ENCODE peak calls at places on chromosomes 3 and 15, in eight cellular contexts. R is GM23338, Y is DND-41, M is H1, Q is GM23248, P is HepG2, J is mammary epithelial cell, I is PC-9. L is an unnamed sample. For H3K4me1, the result is how much of the 10 kb centered on the place peaks cover.

GRCh38 chr15:74434260-74434915 is 630 bp upstream of the SEMA7A start:
- DNase-seq in R (no peak), Y (no peak), M (no peak), Q (peak), P (no peak), J (no peak), I (no peak), L (peak)

GRCh38 chr3:160851629-160852210 is 95.7 kb downstream of the PPM1L start:
- DNase-seq in R (peak), Y (no peak), M (no peak), Q (no peak), P (no peak), J (no peak), I (no peak), L (no peak)

GRCh38 chr3:186075931-186076567 is 32.8 kb downstream of the ETV5 start:
- DNase-seq in R (no peak), Y (no peak), M (no peak), Q (no peak), P (no peak), J (peak), I (no peak), L (no peak)

GRCh38 chr3:128786434-128787020 is 60.5 kb downstream of the RAB7A start:
- DNase-seq in R (no peak), Y (no peak), M (no peak), Q (peak), P (no peak), J (no peak), I (no peak), L (peak)

GRCh38 chr3:114668099-114668498 is 374.3 kb downstream of the TIGIT start:
- DNase-seq in R (no peak), Y (no peak), M (no peak), Q (peak), P (no peak), J (no peak), I (no peak), L (peak)

GRCh38 chr3:37458162-37458895 is 283.9 kb upstream of the LRRFIP2 start:
- DNase-seq in R (no peak), Y (no peak), M (no peak), Q (no peak), P (no peak), J (no peak), I (no peak), L (no peak)

GRCh38 chr15:55357774-55358173 is 38.8 kb downstream of the PIGB start:
- DNase-seq in R (no peak), Y (no peak), M (no peak), Q (peak), P (no peak), J (peak), I (peak), L (peak)

GRCh38 chr3:82715091-82715856 is 953.8 kb upstream of the GBE1 start:
- DNase-seq in R (no peak), Y (no peak), M (no peak), Q (no peak), P (no peak), J (no peak), I (no peak), L (no peak)

GRCh38 chr3:177041021-177041729 is 156.1 kb downstream of the TBL1XR1 start:
- DNase-seq in R (no peak), Y (no peak), M (no peak), Q (peak), P (no peak), J (no peak), I (no peak), L (peak)

GRCh38 chr3:195030791-195031321 is 240.1 kb downstream of the XXYLT1 start:
- DNase-seq in R (no peak), Y (no peak), M (no peak), Q (no peak), P (peak), J (peak), I (peak), L (no peak)

GRCh38 chr15:69957175-69957574 is 140.5 kb downstream of the TLE3 start:
- DNase-seq in R (no peak), Y (no peak), M (no peak), Q (no peak), P (no peak), J (no peak), I (no peak), L (no peak)

GRCh38 chr3:164221297-164221696 is 857.0 kb downstream of the SI start:
- DNase-seq in R (no peak), Y (no peak), M (no peak), Q (no peak), P (no peak), J (no peak), I (no peak), L (no peak)

GRCh38 chr15:76359152-76359551 is 22.6 kb downstream of the ISL2 start:
- DNase-seq in R (no peak), Y (no peak), M (no peak), Q (no peak), P (no peak), J (no peak), I (no peak), L (no peak)

GRCh38 chr3:38578081-38578475 is 71.4 kb downstream of the SCN5A start:
- DNase-seq in R (no peak), Y (no peak), M (peak), Q (no peak), P (no peak), J (no peak), I (no peak), L (no peak)

GRCh38 chr3:5479229-5479799 is 291.8 kb downstream of the EDEM1 start:
- DNase-seq in R (no peak), Y (no peak), M (no peak), Q (peak), P (no peak), J (peak), I (no peak), L (no peak)

GRCh38 chr3:152269423-152270144 is 855 bp downstream of the MBNL1 start:
- DNase-seq in R (peak), Y (no peak), M (no peak), Q (peak), P (peak), J (peak), I (peak), L (peak)

GRCh38 chr3:47342156-47342555 is 38.7 kb upstream of the PTPN23 start:
- DNase-seq in R (no peak), Y (no peak), M (no peak), Q (no peak), P (no peak), J (no peak), I (no peak), L (peak)

GRCh38 chr3:139120336-139120971 is 75.8 kb upstream of the PRR23C start:
- DNase-seq in R (no peak), Y (no peak), M (peak), Q (peak), P (no peak), J (peak), I (no peak), L (peak)

GRCh38 chr3:39090922-39091321 is 16.5 kb downstream of the GORASP1 start:
- DNase-seq in R (no peak), Y (no peak), M (peak), Q (no peak), P (no peak), J (peak), I (no peak), L (peak)

DNA sequence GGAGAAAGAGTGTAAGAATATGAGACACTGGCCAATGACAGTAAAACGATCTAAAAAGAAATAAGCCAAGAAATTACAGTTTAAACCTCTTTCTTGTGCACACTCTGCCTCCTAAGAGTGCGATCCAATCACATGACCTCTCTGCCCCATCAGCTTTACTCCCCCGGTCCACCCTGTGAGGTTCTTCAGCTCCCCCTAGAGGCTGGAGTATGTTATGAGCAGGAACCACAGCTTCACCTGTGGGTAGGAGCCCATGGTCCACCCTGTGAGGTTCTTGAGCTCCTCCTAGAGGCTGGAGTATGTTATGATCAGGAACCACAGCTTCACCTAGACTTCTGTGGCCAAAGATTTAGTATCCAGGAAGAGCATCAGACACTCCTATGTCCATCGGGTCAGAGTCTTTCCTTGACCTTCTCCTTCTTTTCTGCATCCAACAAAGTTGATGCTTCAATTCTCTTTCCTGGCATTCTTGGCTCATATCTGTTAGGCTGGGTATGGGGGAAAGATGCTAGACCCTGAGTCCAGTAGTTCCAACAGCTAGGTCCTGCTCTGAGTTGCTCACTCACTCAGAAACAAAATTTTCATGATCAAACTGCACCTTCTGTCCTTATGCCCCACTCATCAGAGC is 164.0 kb downstream of the MINAR1 start:
- DNase-seq in R (peak), Y (peak), M (peak), Q (peak), P (peak), J (peak), I (peak), L (peak)
- TF ChIP-seq EZH2 in R (no peak), Y (no peak), M (no peak), Q (no peak), P (no peak), J (no peak), I (no peak), L (no peak)

GRCh38 chr3:184472723-184473419 is 88.7 kb upstream of the EPHB3 start:
- DNase-seq in R (no peak), Y (no peak), M (no peak), Q (no peak), P (no peak), J (no peak), I (no peak), L (no peak)

GRCh38 chr3:184471439-184471838 is 90.1 kb upstream of the EPHB3 start:
- DNase-seq in R (no peak), Y (no peak), M (no peak), Q (no peak), P (no peak), J (peak), I (no peak), L (no peak)

GRCh38 chr3:184477940-184478339 is 83.6 kb upstream of the EPHB3 start:
- DNase-seq in R (no peak), Y (no peak), M (no peak), Q (no peak), P (no peak), J (no peak), I (no peak), L (no peak)

GRCh38 chr3:184479426-184480126 is 82.0 kb upstream of the EPHB3 start:
- DNase-seq in R (no peak), Y (no peak), M (no peak), Q (no peak), P (no peak), J (no peak), I (no peak), L (no peak)

DNA sequence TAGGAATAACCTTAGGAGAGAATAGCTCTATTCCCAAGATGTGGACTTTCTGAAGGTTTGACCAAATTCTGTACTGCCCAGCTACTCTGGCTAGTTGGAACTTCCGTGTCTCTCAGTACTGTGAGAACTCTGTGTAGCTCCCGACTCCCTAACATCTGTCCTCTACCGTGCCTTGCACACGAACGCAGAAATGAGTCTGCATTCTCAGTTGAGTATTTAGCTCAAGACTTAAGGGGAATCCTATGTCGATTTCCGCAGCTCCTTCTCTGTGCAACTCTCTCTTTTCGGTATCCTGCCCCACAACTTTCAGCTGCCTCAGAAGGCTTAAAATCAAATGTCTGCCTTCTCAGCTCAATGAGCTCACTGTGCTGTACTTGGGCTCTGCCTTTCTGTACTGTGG is 86.7 kb upstream of the EPHB3 start:
- DNase-seq in R (no peak), Y (no peak), M (no peak), Q (no peak), P (no peak), J (no peak), I (no peak), L (no peak)
- H3K4me1 ChIP-seq in R (under half), Y (under half), M (under half), Q (under half), P (under half), J (under half), I (under half), L (under half)

DNA sequence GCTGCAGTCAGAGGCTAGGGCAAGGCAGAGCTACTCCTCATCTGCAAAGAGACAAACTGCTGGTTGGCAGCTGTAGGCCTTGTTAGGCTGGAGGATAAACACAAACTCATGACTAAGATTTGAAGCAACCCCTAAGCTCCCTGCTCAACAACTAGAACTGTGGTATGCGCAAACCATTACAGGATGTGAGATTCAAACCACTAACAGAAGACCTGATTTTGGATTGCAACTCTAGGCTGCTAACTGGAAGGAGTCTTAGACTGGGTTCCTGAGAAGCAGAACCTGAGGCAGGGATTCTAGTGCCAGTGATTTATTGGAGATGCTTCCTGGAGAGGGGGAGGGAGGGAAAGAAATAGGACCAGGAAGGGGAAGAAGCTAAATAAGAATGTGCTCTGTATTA is 22.5 kb downstream of the CCR4 start:
- DNase-seq in R (no peak), Y (peak), M (no peak), Q (no peak), P (no peak), J (no peak), I (no peak), L (peak)
- H3K27ac ChIP-seq in R (no peak), Y (no peak), M (no peak), Q (no peak), P (no peak), J (no peak), I (no peak), L (no peak)

GRCh38 chr3:142134799-142135325 is 14.5 kb downstream of the TFDP2 start:
- DNase-seq in R (no peak), Y (no peak), M (no peak), Q (peak), P (no peak), J (no peak), I (no peak), L (no peak)
- TF ChIP-seq EZH2 in R (no peak), Y (no peak), M (no peak), Q (no peak), P (no peak), J (no peak), I (no peak), L (no peak)